ENCODE peak calls at places on chromosomes 2 and 18, in four cellular contexts. Z, G, U and H are unnamed samples.

GRCh38 chr18:49241852-49242251 is 218.6 kb downstream of the DYM start:
- DNase-seq in G (no peak), U (no peak), Z (no peak), H (no peak)

GRCh38 chr18:23238152-23238531 is 102.9 kb downstream of the CABLES1 start:
- DNase-seq in G (no peak), U (no peak), Z (peak), H (peak)

GRCh38 chr18:77736817-77737216 is 487.2 kb downstream of the GALR1 start:
- DNase-seq in G (no peak), U (no peak), Z (no peak), H (no peak)

GRCh38 chr2:8296340-8296739 is 385.5 kb upstream of the ID2 start:
- DNase-seq in G (no peak), U (no peak), Z (no peak), H (no peak)

GRCh38 chr2:240733803-240734495 is 42.3 kb downstream of the AQP12A start:
- DNase-seq in G (no peak), Z (no peak), U (no peak), H (no peak)

GRCh38 chr2:16729335-16729734 is 63.7 kb upstream of the CYRIA start:
- DNase-seq in U (no peak), Z (no peak), G (no peak), H (no peak)

GRCh38 chr2:80040226-80040625 is 264.3 kb downstream of the LRRTM1 start:
- DNase-seq in Z (no peak), G (no peak), U (no peak), H (no peak)

GRCh38 chr2:132489150-132489549 is 72.5 kb downstream of the GPR39 start:
- DNase-seq in G (peak), U (no peak), Z (no peak), H (no peak)

GRCh38 chr2:104443137-104443536 is 410.8 kb upstream of the POU3F3 start:
- DNase-seq in U (no peak), G (no peak), Z (no peak), H (no peak)

GRCh38 chr2:138180691-138181386 is 216.6 kb downstream of the HNMT start:
- DNase-seq in U (peak), Z (no peak), G (no peak), H (no peak)

GRCh38 chr2:55133467-55134315 is 83.4 kb upstream of the RTN4 start:
- DNase-seq in G (no peak), U (no peak), Z (peak), H (no peak)

GRCh38 chr2:27003857-27004256 is 28.9 kb upstream of the TMEM214 start:
- DNase-seq in G (no peak), U (no peak), Z (no peak), H (no peak)

GRCh38 chr2:41947701-41948396 is 100.0 kb upstream of the PKDCC start:
- DNase-seq in G (peak), U (no peak), Z (no peak), H (no peak)

GRCh38 chr2:3806730-3807129 is 103.4 kb downstream of the DCDC2C start:
- DNase-seq in Z (no peak), U (no peak), G (no peak), H (no peak)